ENCODE peak calls at places on chromosomes 2 and 18, in five cellular contexts. N is substantia nigra, M is cerebellar cortex, Z is NCI-H1105 treated with DMSO at 0.1 percent for 48 hours, P is SW 1271. O is an unnamed sample.

GRCh38 chr2:44793322-44793870 is 148.1 kb upstream of the SIX3 start:
- DNase-seq in N (no peak), P (no peak), Z (peak; percentile 22), M (no peak), O (no peak)

GRCh38 chr2:8132371-8132831 is 549.5 kb upstream of the ID2 start:
- DNase-seq in Z (peak; percentile 52), P (no peak), N (peak; percentile 15), M (no peak), O (no peak)

GRCh38 chr2:149715005-149715592 is 127.5 kb upstream of the MMADHC start:
- DNase-seq in M (peak; percentile 87), Z (peak; percentile 29), P (no peak), N (no peak), O (no peak)

GRCh38 chr2:224286923-224287322 is 115.0 kb downstream of the FAM124B start:
- DNase-seq in P (no peak), N (no peak), Z (no peak), M (no peak), O (no peak)

GRCh38 chr2:88199912-88200682 is 30.0 kb downstream of the THNSL2 start:
- DNase-seq in Z (peak; percentile 45), P (no peak), N (no peak), M (no peak), O (no peak)

GRCh38 chr2:86627550-86627949 is 3.9 kb upstream of the RNF103 start:
- DNase-seq in Z (no peak), M (no peak), N (no peak), P (no peak), O (no peak)

GRCh38 chr2:238389985-238390682 is 36.6 kb upstream of the ASB1 start:
- DNase-seq in Z (peak; percentile 87), N (no peak), M (no peak), P (no peak), O (no peak)

GRCh38 chr2:118850171-118850900 is 2.9 kb upstream of the EN1 start:
- DNase-seq in P (no peak), N (no peak), Z (no peak), M (no peak), O (no peak)

GRCh38 chr2:4381049-4381448 is 677.7 kb downstream of the DCDC2C start:
- DNase-seq in M (no peak), Z (peak; percentile 99), N (no peak), P (no peak), O (no peak)

GRCh38 chr2:2325538-2325937 is 5.5 kb downstream of the MYT1L start:
- DNase-seq in M (peak; percentile 69), Z (no peak), N (no peak), P (no peak), O (no peak)

GRCh38 chr2:100320547-100321180 is 1.6 kb downstream of the LONRF2 start:
- DNase-seq in Z (peak; percentile 65), N (no peak), M (peak; percentile 50), P (no peak), O (no peak)

GRCh38 chr18:27608742-27609141 is 423.6 kb upstream of the CHST9 start:
- DNase-seq in N (no peak), P (no peak), M (no peak), Z (no peak), O (no peak)

GRCh38 chr2:161161074-161161577 is 898 bp downstream of the TANK start:
- DNase-seq in N (no peak), M (no peak), Z (no peak), P (no peak), O (no peak)

GRCh38 chr18:75227535-75227934 is 16.9 kb downstream of the TSHZ1 start:
- DNase-seq in Z (no peak), P (no peak), N (no peak), M (no peak), O (no peak)

GRCh38 chr2:198638579-198638978 is 819.2 kb downstream of the SATB2 start:
- DNase-seq in N (no peak), Z (no peak), P (no peak), M (no peak), O (no peak)

GRCh38 chr2:70140978-70141753 is 49.7 kb downstream of the C2orf42 start:
- DNase-seq in P (no peak), Z (no peak), N (no peak), M (peak; percentile 66), O (no peak)

GRCh38 chr2:67997528-67998267 is 65.1 kb downstream of the C1D start:
- DNase-seq in P (peak; percentile 17), M (no peak), N (no peak), Z (no peak), O (peak; percentile 68)

GRCh38 chr2:11417946-11418585 is 47.9 kb downstream of the E2F6 start:
- DNase-seq in Z (no peak), M (no peak), N (no peak), P (no peak), O (no peak)

GRCh38 chr2:121136323-121136722 is 148.7 kb downstream of the TFCP2L1 start:
- DNase-seq in Z (no peak), P (no peak), N (no peak), M (no peak), O (no peak)